ENCODE peak calls at places on chromosome 10, in seven cellular contexts. U is thyroid gland; R is Peyer's patch; X is CD4-positive, CD25-positive, alpha-beta regulatory T cell; B is SK-N-SH; Y is naive thymus-derived CD4-positive, alpha-beta T cell; I is colonic mucosa. E is an unnamed sample.

GRCh38 chr10:21020545-21020944 is 123.4 kb upstream of the NEBL start:
- DNase-seq in X (no peak), Y (no peak), B (peak; percentile 19), R (peak; percentile 56), I (peak; percentile 50), U (no peak), E (no peak)

GRCh38 chr10:80324086-80324485 is 32.5 kb downstream of the DYDC1 start:
- DNase-seq in U (no peak), X (no peak), B (no peak), I (no peak), R (no peak), Y (no peak), E (no peak)

GRCh38 chr10:72234560-72235095 is 18.6 kb upstream of the ASCC1 start:
- DNase-seq in R (peak; percentile 29), U (no peak), X (no peak), I (no peak), B (no peak), Y (no peak), E (no peak)

GRCh38 chr10:89637108-89637507 is 7.9 kb downstream of the PANK1 start:
- DNase-seq in B (no peak), X (no peak), I (no peak), Y (no peak), R (no peak), U (no peak), E (no peak)

GRCh38 chr10:18607503-18607902 is 43.9 kb downstream of the NSUN6 start:
- DNase-seq in R (peak; percentile 73), I (peak; percentile 47), U (peak; percentile 33), X (no peak), B (peak; percentile 60), Y (no peak), E (no peak)

GRCh38 chr10:53904506-53905241 is 896.4 kb downstream of the PCDH15 start:
- DNase-seq in Y (no peak), B (no peak), U (no peak), R (no peak), I (no peak), X (no peak), E (no peak)

GRCh38 chr10:70679498-70679897 is 7.2 kb downstream of the ADAMTS14 start:
- DNase-seq in B (peak; percentile 83), Y (no peak), R (no peak), X (no peak), U (no peak), I (no peak), E (no peak)

GRCh38 chr10:59877191-59877671 is 29.1 kb downstream of the CCDC6 start:
- DNase-seq in R (no peak), Y (no peak), I (peak; percentile 15), U (no peak), X (no peak), B (no peak), E (no peak)

GRCh38 chr10:51031995-51032394 is 42.3 kb upstream of the PRKG1 start:
- DNase-seq in I (no peak), Y (no peak), U (peak; percentile 56), R (no peak), X (no peak), B (no peak), E (no peak)

GRCh38 chr10:133276435-133277201 is at the start of gene ADAM8:
- DNase-seq in X (peak; percentile 68), U (peak; percentile 67), B (peak; percentile 72), I (no peak), R (peak; percentile 86), Y (peak; percentile 56), E (peak; percentile 62)

GRCh38 chr10:89414146-89414878 is at the start of gene IFIT5:
- DNase-seq in R (peak; percentile 85), B (peak; percentile 91), Y (peak; percentile 78), U (peak; percentile 72), I (peak; percentile 73), X (peak; percentile 60), E (peak; percentile 82)

GRCh38 chr10:23525406-23525805 is 86.5 kb downstream of the OTUD1 start:
- DNase-seq in R (peak; percentile 65), B (peak; percentile 37), X (no peak), U (peak; percentile 50), I (peak; percentile 20), Y (no peak), E (no peak)

GRCh38 chr10:43855667-43856210 is 207.1 kb upstream of the ZNF32 start:
- DNase-seq in Y (no peak), I (no peak), B (peak; percentile 49), R (no peak), X (no peak), U (no peak), E (no peak)

GRCh38 chr10:98318861-98319260 is 50.9 kb upstream of the LOXL4 start:
- DNase-seq in X (no peak), B (no peak), U (no peak), Y (no peak), R (no peak), I (no peak), E (no peak)

GRCh38 chr10:31399171-31399570 is 80.2 kb downstream of the ZEB1 start:
- DNase-seq in X (no peak), R (no peak), B (no peak), U (no peak), Y (no peak), I (no peak), E (no peak)

GRCh38 chr10:70274643-70275042 is 9.2 kb downstream of the NPFFR1 start:
- DNase-seq in X (no peak), R (no peak), I (no peak), B (no peak), Y (no peak), U (no peak), E (no peak)

GRCh38 chr10:73650537-73651331 is 5.1 kb downstream of the SYNPO2L start:
- DNase-seq in B (no peak), Y (no peak), R (peak; percentile 13), U (no peak), I (no peak), X (no peak), E (no peak)
- H3K27ac ChIP-seq in B (no peak overlapping the region), Y (no peak overlapping the region), R (no peak overlapping the region), U (no peak overlapping the region), I (no peak overlapping the region), X (no peak overlapping the region), E (no peak overlapping the region)

DNA sequence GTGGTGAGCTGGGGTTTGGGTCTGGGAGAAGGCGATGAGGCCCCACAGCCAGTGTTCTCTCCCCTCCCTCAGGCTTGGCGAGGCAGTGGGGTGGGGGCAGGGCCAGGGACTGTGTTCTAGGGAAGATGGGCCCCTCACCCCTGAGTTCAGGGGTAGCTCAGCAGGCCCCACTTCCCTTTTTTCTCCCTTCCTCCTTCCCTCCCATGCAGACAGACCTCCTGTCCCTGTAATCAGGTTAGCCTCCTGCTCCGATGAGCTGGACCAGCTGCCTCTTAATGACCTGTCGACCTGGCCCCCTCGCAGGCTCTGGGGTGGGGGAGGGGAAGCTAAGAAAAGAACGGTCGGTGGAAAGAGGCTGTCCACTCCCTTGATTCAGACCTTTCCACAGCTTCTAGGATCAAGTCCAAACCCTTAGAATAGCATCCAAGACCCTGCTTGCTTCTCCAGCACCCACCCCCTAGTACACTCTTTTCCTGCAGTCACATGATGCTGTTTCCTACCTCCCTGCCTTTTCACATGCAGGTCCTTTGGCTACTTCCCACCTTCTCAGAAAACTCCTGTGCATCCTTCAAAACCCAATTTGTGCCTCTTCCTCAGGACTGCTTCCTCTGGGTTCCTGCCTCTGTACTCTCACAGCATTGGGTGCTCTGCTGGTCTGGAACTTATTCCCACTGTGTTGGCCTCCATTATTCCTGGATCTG is 64.1 kb downstream of the ZMIZ1 start:
- DNase-seq in I (no peak), Y (no peak), U (no peak), R (no peak), X (no peak), B (peak; percentile 82), E (no peak)
- H3K4me1 ChIP-seq in I (peaks cover 16% of the 10 kb centered on the region), Y (peaks cover 22% of the 10 kb centered on the region), U (peaks cover 33% of the 10 kb centered on the region), R (peaks cover 48% of the 10 kb centered on the region), X (peaks cover 26% of the 10 kb centered on the region), B (peaks cover 41% of the 10 kb centered on the region), E (peaks cover 35% of the 10 kb centered on the region)

DNA sequence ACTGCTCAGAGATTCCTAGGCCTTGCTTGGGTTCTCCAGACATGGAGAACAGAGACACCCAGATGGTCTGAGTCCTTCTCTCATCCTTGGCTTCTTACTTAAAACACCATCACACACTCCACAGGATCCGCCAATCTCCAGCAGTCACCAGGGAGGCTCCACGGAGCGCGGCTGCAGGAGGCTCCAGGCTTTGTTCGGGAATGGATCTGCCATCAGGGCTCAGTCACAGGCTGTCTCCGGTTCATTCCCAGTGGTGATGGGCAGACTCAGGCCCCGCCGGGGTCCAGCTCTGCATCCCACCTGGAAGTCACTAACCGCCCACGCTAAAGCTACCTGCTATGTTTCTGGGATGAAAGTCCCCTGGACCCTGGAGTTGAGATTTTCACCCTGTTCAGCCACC is 312.9 kb downstream of the TCERG1L start:
- DNase-seq in R (no peak), U (no peak), I (no peak), B (no peak), Y (no peak), X (no peak), E (no peak)
- H3K9me3 ChIP-seq in R (no peaks in the 10 kb centered on the region), U (no peaks in the 10 kb centered on the region), I (no peaks in the 10 kb centered on the region), B (no peaks in the 10 kb centered on the region), Y (no peaks in the 10 kb centered on the region), X (no peaks in the 10 kb centered on the region), E (no peaks in the 10 kb centered on the region)

GRCh38 chr10:107614939-107615665 is 450.6 kb upstream of the SORCS1 start:
- DNase-seq in I (no peak), U (no peak), X (no peak), B (no peak), R (no peak), Y (no peak), E (no peak)
- H3K27ac ChIP-seq in I (no peak overlapping the region), U (no peak overlapping the region), X (no peak overlapping the region), B (no peak overlapping the region), R (no peak overlapping the region), Y (no peak overlapping the region), E (no peak overlapping the region)

GRCh38 chr10:101710064-101710695 is 15.2 kb upstream of the FBXW4 start:
- DNase-seq in I (no peak), Y (no peak), R (no peak), U (no peak), X (no peak), B (no peak), E (no peak)
- H3K4me1 ChIP-seq in I (no peaks in the 10 kb centered on the region), Y (no peaks in the 10 kb centered on the region), R (no peaks in the 10 kb centered on the region), U (no peaks in the 10 kb centered on the region), X (no peaks in the 10 kb centered on the region), B (no peaks in the 10 kb centered on the region), E (no peaks in the 10 kb centered on the region)

GRCh38 chr10:130659528-130659927 is 523.3 kb downstream of the GLRX3 start:
- DNase-seq in X (no peak), U (no peak), I (no peak), Y (no peak), B (no peak), R (no peak), E (no peak)
- H3K9me3 ChIP-seq in X (no peaks in the 10 kb centered on the region), U (no peaks in the 10 kb centered on the region), I (no peaks in the 10 kb centered on the region), Y (no peaks in the 10 kb centered on the region), B (no peaks in the 10 kb centered on the region), R (no peaks in the 10 kb centered on the region), E (no peaks in the 10 kb centered on the region)

DNA sequence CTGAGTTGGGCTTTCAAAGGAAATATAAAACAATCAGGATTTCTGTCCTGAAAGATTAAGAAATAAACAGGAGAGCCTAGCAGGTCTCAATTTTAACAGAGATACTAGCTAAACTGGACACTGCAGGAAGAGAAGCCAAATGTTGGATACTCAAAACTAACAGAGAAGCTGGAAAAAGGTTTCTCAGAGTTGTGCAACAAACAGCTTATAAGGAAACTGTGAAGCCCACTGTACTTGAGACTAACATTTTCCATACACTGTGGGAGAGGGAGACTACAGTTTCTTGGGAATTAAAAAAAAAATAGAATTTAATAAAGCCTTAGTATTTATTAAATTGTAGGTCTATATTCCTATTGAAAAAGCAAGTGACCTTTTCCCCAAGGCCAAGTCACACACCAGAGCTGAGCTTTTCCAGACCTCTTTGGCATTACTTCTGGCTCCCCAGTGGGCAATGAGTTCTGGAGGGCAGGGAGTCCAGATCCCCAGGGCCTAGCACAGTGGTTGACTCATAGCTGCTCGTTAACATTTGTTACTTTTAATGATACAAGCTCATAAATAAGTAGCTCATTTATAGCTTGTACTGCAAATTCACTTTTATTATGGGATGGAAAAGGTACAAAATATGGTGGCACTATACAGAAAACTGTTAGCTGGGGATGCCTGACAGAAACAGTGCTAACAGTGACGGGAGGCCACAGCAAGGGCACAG is 68.3 kb downstream of the MINDY3 start:
- DNase-seq in R (no peak), Y (no peak), B (no peak), I (no peak), U (no peak), X (no peak), E (no peak)
- H3K27ac ChIP-seq in R (no peak overlapping the region), Y (no peak overlapping the region), B (no peak overlapping the region), I (peak overlapping the region; percentile 10), U (no peak overlapping the region), X (no peak overlapping the region), E (no peak overlapping the region)

E was measured in CD8-positive, alpha-beta memory T cell.